ENCODE peak calls at places on chromosomes 16 and 17, in five cellular contexts. P, X, C, G and L are unnamed samples.

GRCh38 chr17:30864636-30865035 is 32.9 kb downstream of the ATAD5 start:
- DNase-seq in P (no peak), X (no peak), C (no peak), G (no peak), L (no peak)

GRCh38 chr17:49944451-49944850 is 24.5 kb upstream of the DLX4 start:
- DNase-seq in P (no peak), X (no peak), C (no peak), G (no peak), L (no peak)

GRCh38 chr17:75129576-75129975 is 2.0 kb downstream of the NT5C start:
- DNase-seq in P (no peak), X (no peak), C (no peak), G (no peak), L (no peak)

GRCh38 chr16:85202631-85203461 is 90.6 kb upstream of the CIBAR2 start:
- DNase-seq in P (peak; percentile 97), X (peak; percentile 94), C (peak; percentile 57), G (no peak), L (no peak)

GRCh38 chr17:50943575-50943933 is 77.4 kb upstream of the TOB1 start:
- DNase-seq in P (no peak), X (no peak), C (peak; percentile 7), G (peak; percentile 32), L (peak; percentile 6)

GRCh38 chr17:17748604-17749003 is 67.3 kb downstream of the RAI1 start:
- DNase-seq in P (no peak), X (no peak), C (no peak), G (no peak), L (no peak)

GRCh38 chr16:50467943-50468748 is 80.0 kb upstream of the NKD1 start:
- DNase-seq in P (peak; percentile 36), X (no peak), C (peak; percentile 76), G (no peak), L (peak; percentile 29)

GRCh38 chr17:41013606-41014005 is 4.7 kb upstream of the KRTAP3-1 start:
- DNase-seq in P (peak; percentile 86), X (peak; percentile 51), C (no peak), G (no peak), L (no peak)

GRCh38 chr16:22813223-22813945 is 578 bp upstream of the HS3ST2 start:
- DNase-seq in P (peak; percentile 89), X (peak; percentile 11), C (peak; percentile 92), G (no peak), L (no peak)

GRCh38 chr16:58047557-58048348 is 22.2 kb downstream of the MMP15 start:
- DNase-seq in P (no peak), X (no peak), C (no peak), G (no peak), L (no peak)

GRCh38 chr16:85335584-85336492 is 223.6 kb upstream of the CIBAR2 start:
- DNase-seq in P (peak; percentile 62), X (no peak), C (no peak), G (no peak), L (no peak)

DNA sequence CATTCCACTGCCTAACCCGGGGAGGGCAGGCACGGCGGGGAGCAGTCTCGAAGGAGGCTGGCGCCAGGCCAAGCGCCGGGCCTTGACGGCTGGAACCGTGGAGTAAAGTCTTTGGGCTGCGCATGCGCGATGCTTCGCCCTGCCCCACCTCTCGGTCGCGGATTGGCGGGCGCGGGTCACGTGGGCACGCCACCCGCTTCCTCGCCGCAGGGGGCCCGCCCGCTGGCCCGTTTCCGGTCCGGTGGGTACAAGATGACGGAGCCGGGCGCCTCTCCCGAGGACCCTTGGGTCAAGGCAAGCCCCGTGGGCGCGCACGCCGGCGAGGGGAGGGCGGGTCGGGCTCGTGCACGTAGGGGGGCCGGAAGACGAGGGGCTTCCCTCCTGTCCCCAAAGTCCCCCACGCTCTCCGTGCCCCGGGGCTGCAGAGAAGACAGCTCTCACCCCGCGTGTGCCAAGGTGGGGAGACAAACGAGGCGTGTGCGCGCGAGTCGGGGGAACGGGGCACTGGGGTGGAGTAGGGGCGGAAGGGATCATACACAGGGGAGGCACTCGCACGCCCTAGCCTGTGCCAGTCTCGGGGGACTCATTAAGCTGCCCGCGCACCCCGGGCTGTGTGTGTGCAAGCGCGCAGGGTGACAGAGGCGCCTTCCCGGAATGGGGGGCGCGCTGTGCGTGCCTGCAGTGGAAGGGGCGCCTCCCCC is at the start of gene MLX:
- DNase-seq in P (peak; percentile 97), X (peak; percentile 87), C (peak; percentile 92), G (peak; percentile 93), L (peak; percentile 100)
- TF ChIP-seq CTCF in P (no peak), X (no peak), C (no peak), G (no peak), L (no peak)

DNA sequence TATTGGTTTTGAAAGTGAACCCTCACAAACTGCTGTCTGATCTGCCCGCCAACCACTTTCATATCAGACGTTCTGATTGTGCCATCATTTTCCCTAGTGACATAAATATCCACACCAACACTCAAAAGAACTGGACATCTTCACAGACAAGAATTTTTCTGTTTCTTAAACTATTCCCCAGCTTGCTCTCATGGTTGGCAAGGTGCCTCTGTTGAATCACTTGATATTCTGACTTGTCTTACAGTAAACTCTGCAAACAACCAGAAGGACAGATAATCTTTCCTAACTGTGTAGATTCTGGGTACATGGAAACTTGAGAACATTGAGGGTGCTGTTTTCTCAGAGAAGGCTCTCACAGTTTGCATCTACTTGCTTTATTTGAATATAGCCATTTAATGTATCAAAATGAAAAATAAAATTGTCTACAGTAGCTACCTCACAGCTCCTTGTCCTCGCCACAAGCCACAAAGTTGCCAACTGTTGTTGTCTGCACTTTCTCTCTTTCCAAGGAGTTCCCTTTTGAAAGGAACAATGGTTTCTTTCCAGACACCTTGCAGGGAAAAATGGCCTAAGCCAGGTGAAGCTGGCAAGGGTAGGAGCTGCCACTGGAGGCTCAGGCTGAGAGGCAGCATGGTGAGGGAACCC is 46.0 kb upstream of the ADAMTS18 start:
- DNase-seq in P (no peak), X (peak; percentile 23), C (no peak), G (no peak), L (no peak)
- TF ChIP-seq CTCF in P (no peak), X (no peak), C (no peak), G (no peak), L (no peak)

DNA sequence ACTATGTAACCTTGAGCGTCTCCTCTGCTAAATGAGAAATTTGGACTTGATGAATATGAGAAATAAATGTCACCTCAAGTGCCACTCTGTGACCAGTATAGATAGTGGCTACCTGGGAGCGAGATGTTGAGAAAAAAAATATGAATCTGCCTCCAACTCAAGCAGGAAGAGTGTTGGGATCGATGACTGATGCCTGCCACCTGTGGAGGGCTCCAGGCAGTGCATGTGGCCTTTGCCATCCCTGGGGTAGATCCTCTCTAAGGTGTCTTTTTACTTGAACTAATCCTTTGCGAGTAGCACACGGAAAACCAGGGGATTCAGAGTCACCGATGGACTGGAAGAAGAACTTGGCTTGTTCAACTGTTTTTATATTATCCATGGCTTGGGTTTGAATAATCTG is 9.4 kb downstream of the CCDC182 start:
- DNase-seq in P (no peak), X (no peak), C (peak; percentile 50), G (no peak), L (no peak)
- TF ChIP-seq CTCF in P (no peak), X (no peak), C (peak; percentile 29), G (no peak), L (peak; percentile 14)

GRCh38 chr17:71460943-71461342 is 659.9 kb upstream of the SOX9 start:
- DNase-seq in P (peak; percentile 68), X (peak; percentile 26), C (peak; percentile 24), G (no peak), L (no peak)
- TF ChIP-seq CTCF in P (peak; percentile 50), X (peak; percentile 32), C (peak; percentile 24), G (no peak), L (peak; percentile 45)